ENCODE peak calls at places on chromosomes 6 and 20, in five cellular contexts. U is PC-3, T is mucosa of descending colon, Y is fibroblast of lung, O is SK-N-SH. M is an unnamed sample. For H3K4me1, the result is how much of the 10 kb centered on the place peaks cover.

GRCh38 chr6:25717856-25718740 is 36.4 kb upstream of the SLC17A4 start:
- DNase-seq in U (peak), T (no peak), Y (peak), O (peak), M (no peak)

GRCh38 chr20:17227669-17228623 is 1.1 kb downstream of the PCSK2 start:
- DNase-seq in U (no peak), T (no peak), Y (peak), O (peak), M (no peak)

GRCh38 chr20:50034567-50035170 is 51.9 kb downstream of the SNAI1 start:
- DNase-seq in U (peak), T (no peak), Y (peak), O (peak), M (no peak)

GRCh38 chr20:51318058-51318960 is 224.2 kb downstream of the NFATC2 start:
- DNase-seq in U (peak), T (peak), Y (no peak), O (peak), M (no peak)

GRCh38 chr20:32278199-32278643 is 770 bp downstream of the KIF3B start:
- DNase-seq in U (no peak), T (no peak), Y (peak), O (no peak), M (no peak)

GRCh38 chr20:37095108-37095608 is 639 bp downstream of the RBL1 start:
- DNase-seq in U (no peak), T (peak), Y (no peak), O (peak), M (peak)

GRCh38 chr6:170023620-170024521 is 267.0 kb downstream of the DLL1 start:
- DNase-seq in U (no peak), T (no peak), Y (no peak), O (no peak), M (no peak)

GRCh38 chr6:155309150-155309549 is 5.1 kb downstream of the TFB1M start:
- DNase-seq in U (peak), T (no peak), Y (peak), O (no peak), M (no peak)

GRCh38 chr6:157050537-157051280 is 272.6 kb downstream of the TMEM242 start:
- DNase-seq in U (no peak), T (no peak), Y (no peak), O (peak), M (no peak)

GRCh38 chr20:51500936-51501335 is 41.6 kb downstream of the NFATC2 start:
- DNase-seq in U (no peak), T (no peak), Y (no peak), O (no peak), M (peak)

GRCh38 chr6:19035454-19035853 is 648.3 kb downstream of the RNF144B start:
- DNase-seq in U (no peak), T (no peak), Y (peak), O (no peak), M (no peak)

GRCh38 chr6:143539723-143540122 is 28.2 kb upstream of the FUCA2 start:
- DNase-seq in U (no peak), T (no peak), Y (no peak), O (no peak), M (no peak)

GRCh38 chr6:162099685-162100084 is 627.9 kb downstream of the PRKN start:
- DNase-seq in U (peak), T (no peak), Y (peak), O (no peak), M (no peak)

GRCh38 chr6:76719449-76719848 is 647.0 kb upstream of the IMPG1 start:
- DNase-seq in U (no peak), T (no peak), Y (no peak), O (no peak), M (no peak)

GRCh38 chr6:125787791-125788190 is 3.0 kb upstream of the NCOA7 start:
- DNase-seq in U (peak), T (no peak), Y (peak), O (no peak), M (no peak)

GRCh38 chr6:38337819-38338465 is 301.8 kb downstream of the BTBD9 start:
- DNase-seq in U (peak), T (no peak), Y (peak), O (no peak), M (no peak)

GRCh38 chr6:138541793-138542481 is 42.6 kb upstream of the NHSL1 start:
- DNase-seq in U (no peak), T (no peak), Y (peak), O (no peak), M (no peak)

GRCh38 chr20:44702776-44703175 is 12.4 kb upstream of the CCN5 start:
- DNase-seq in U (no peak), T (peak), Y (peak), O (no peak), M (no peak)

GRCh38 chr6:144219056-144219685 is 66.0 kb upstream of the UTRN start:
- DNase-seq in U (peak), T (no peak), Y (peak), O (peak), M (no peak)

GRCh38 chr6:37021356-37022129 is 16.1 kb downstream of the FGD2 start:
- DNase-seq in U (peak), T (no peak), Y (peak), O (no peak), M (peak)

GRCh38 chr6:113626470-113626869 is 230.7 kb upstream of the MARCKS start:
- DNase-seq in U (no peak), T (no peak), Y (no peak), O (no peak), M (no peak)

GRCh38 chr6:68640506-68640875 is 5.4 kb downstream of the ADGRB3 start:
- DNase-seq in U (no peak), T (no peak), Y (no peak), O (no peak), M (no peak)

GRCh38 chr6:133888931-133889556 is at the start of gene TCF21:
- DNase-seq in U (no peak), T (peak), Y (peak), O (no peak), M (no peak)

GRCh38 chr6:22737331-22737730 is 168.0 kb downstream of the HDGFL1 start:
- DNase-seq in U (peak), T (peak), Y (peak), O (no peak), M (no peak)

GRCh38 chr20:2993250-2993649 is 50.2 kb upstream of the GNRH2 start:
- DNase-seq in U (no peak), T (no peak), Y (no peak), O (no peak), M (no peak)

GRCh38 chr6:154457881-154458284 is 52.6 kb downstream of the CNKSR3 start:
- DNase-seq in U (peak), T (no peak), Y (no peak), O (no peak), M (no peak)

GRCh38 chr6:83467620-83468036 is 36.8 kb upstream of the ME1 start:
- DNase-seq in U (no peak), T (peak), Y (no peak), O (no peak), M (no peak)

GRCh38 chr20:58309607-58310290 is at the start of gene RAB22A:
- DNase-seq in U (peak), T (peak), Y (peak), O (peak), M (peak)

GRCh38 chr6:150627601-150628012 is 27.9 kb downstream of the PLEKHG1 start:
- DNase-seq in U (peak), T (no peak), Y (peak), O (no peak), M (no peak)

GRCh38 chr6:31620586-31621319 is at the start of gene PRRC2A:
- DNase-seq in U (no peak), T (peak), Y (no peak), O (peak), M (no peak)

GRCh38 chr20:17381701-17382100 is 149.5 kb downstream of the BFSP1 start:
- DNase-seq in U (peak), T (no peak), Y (no peak), O (no peak), M (no peak)

GRCh38 chr6:85594197-85594930 is 706 bp upstream of the SNX14 start:
- DNase-seq in U (no peak), T (no peak), Y (no peak), O (no peak), M (peak)

GRCh38 chr20:63942250-63943006 is 13.8 kb downstream of the UCKL1 start:
- DNase-seq in U (no peak), T (peak), Y (peak), O (no peak), M (peak)

DNA sequence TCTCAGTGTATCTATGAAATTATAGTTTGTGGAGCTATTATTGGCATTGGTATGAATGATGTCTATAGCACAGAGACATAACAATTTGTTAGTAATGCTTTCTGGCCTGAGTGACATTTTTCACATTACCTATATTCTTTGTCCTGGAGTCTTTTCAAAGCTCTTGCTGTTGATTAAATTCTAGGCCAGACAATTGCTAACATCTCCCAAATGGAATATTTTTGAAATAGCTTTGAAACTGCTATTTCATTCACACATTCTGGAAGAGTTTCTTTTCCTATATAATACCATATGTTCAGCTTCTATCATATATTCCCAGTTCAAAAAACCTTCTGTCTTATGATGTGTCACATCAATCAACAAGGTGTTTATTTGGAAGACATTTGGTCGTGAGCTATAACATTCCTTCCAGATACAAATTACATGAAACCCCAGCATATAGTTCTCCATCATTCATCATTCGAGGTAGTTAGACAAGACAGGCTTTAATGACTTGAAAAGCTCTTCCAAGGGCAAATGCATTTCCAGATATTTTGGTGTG is 452.8 kb downstream of the KHDRBS2 start:
- DNase-seq in U (no peak), T (no peak), Y (no peak), O (no peak), M (no peak)
- H3K4me1 ChIP-seq in U (under half), T (under half), Y (under half), O (under half), M (under half)

GRCh38 chr20:4811257-4811656 is 89.5 kb downstream of the PRND start:
- DNase-seq in U (no peak), T (no peak), Y (no peak), O (no peak), M (no peak)

GRCh38 chr20:4813076-4813838 is 91.5 kb downstream of the PRND start:
- DNase-seq in U (no peak), T (peak), Y (no peak), O (no peak), M (no peak)

GRCh38 chr20:4811661-4812181 is 90.0 kb downstream of the PRND start:
- DNase-seq in U (no peak), T (peak), Y (no peak), O (no peak), M (peak)

GRCh38 chr20:4812216-4812615 is 90.5 kb downstream of the PRND start:
- DNase-seq in U (no peak), T (no peak), Y (no peak), O (no peak), M (no peak)

GRCh38 chr20:4812641-4813075 is 90.9 kb downstream of the PRND start:
- DNase-seq in U (no peak), T (no peak), Y (no peak), O (no peak), M (no peak)
- H3K4me3 ChIP-seq in U (no peak), T (no peak), Y (no peak), O (no peak), M (peak)

GRCh38 chr6:111478064-111478476 is 4.9 kb downstream of the REV3L start:
- DNase-seq in U (peak), T (no peak), Y (peak), O (no peak), M (no peak)
- H3K4me1 ChIP-seq in U (under half), T (under half), Y (under half), O (under half), M (under half)

DNA sequence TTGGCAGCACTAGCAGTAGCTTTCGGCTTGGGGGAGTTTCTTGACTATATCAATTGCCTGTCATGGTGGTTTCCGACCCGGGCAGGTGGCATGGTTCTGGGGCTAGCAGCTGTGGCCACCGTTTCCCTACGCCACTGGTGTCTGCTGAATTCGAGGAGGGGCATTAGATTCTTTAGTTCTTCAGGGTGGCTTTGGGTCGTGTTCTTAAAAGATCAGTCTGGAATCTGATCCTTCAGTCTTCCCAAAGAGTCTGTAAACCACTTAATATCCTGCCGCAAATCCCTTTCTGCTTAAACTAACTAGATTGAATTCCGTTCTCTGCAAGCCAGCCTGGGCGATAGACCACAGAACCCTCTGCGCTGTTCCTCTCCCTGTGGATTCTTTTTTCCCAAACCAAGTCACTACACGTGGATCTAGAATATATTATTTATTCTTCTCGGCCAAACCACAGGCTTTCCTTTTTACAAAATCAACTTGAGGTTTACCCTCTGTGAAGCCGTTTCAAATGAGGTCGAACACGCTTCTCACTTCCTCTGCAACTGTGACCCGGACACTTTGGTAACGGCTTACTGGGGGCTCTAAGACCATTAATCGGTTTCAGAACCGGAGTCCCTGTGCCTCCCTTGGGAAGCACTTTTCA is 55.4 kb upstream of the FOXC1 start:
- DNase-seq in U (no peak), T (no peak), Y (no peak), O (no peak), M (no peak)
- H3K4me3 ChIP-seq in U (peak), T (peak), Y (peak), O (no peak), M (peak)

M was measured in effector memory CD4-positive, alpha-beta T cell.